ENCODE peak calls at places on chromosomes 12 and 14, in five cellular contexts. Y is Daoy; Q is cerebellar cortex; D is fibroblast of mammary gland; U is activated naive CD4-positive, alpha-beta T cell treated with anti-CD3 and anti-CD28 coated beads, Interleukin-2, amount 10 ng/mL, durations not matched to agents 7 days and 5 days. B is an unnamed sample.
A peak's percentile ranks its signal among the peaks of the same experiment; 100 is the strongest.

GRCh38 chr12:39586811-39587210 is 32.8 kb downstream of the ABCD2 start:
- DNase-seq in Y (no peak), Q (no peak), D (peak; percentile 46), U (no peak), B (no peak)

GRCh38 chr14:50704454-50705010 is 36.4 kb upstream of the SAV1 start:
- DNase-seq in Y (no peak), Q (no peak), D (no peak), U (no peak), B (no peak)

GRCh38 chr14:22185191-22185590 is 403.8 kb downstream of the DAD1 start:
- DNase-seq in Y (peak; percentile 52), Q (no peak), D (peak; percentile 42), U (no peak), B (no peak)

GRCh38 chr12:41264281-41264680 is 76.2 kb downstream of the PDZRN4 start:
- DNase-seq in Y (no peak), Q (no peak), D (peak; percentile 11), U (no peak), B (peak; percentile 29)

GRCh38 chr14:64707661-64708060 is 3.4 kb downstream of the PLEKHG3 start:
- DNase-seq in Y (peak; percentile 93), Q (no peak), D (peak; percentile 85), U (peak; percentile 39), B (peak; percentile 39)

GRCh38 chr12:132827763-132828703 is 636 bp downstream of the GOLGA3 start:
- DNase-seq in Y (peak; percentile 76), Q (no peak), D (peak; percentile 88), U (peak; percentile 46), B (peak; percentile 16)

GRCh38 chr12:120121766-120122293 is 5.3 kb upstream of the RAB35 start:
- DNase-seq in Y (no peak), Q (no peak), D (no peak), U (peak; percentile 52), B (no peak)

GRCh38 chr14:20376071-20376588 is 32.7 kb downstream of the PARP2 start:
- DNase-seq in Y (no peak), Q (no peak), D (no peak), U (no peak), B (no peak)

GRCh38 chr12:56999456-56999855 is 6.9 kb downstream of the ZBTB39 start:
- DNase-seq in Y (no peak), Q (no peak), D (no peak), U (no peak), B (no peak)

GRCh38 chr12:53785161-53785560 is 33.4 kb upstream of the CISTR start:
- DNase-seq in Y (no peak), Q (no peak), D (no peak), U (no peak), B (no peak)

GRCh38 chr14:103243764-103244737 is 90.0 kb upstream of the EIF5 start:
- DNase-seq in Y (no peak), Q (peak; percentile 55), D (no peak), U (no peak), B (no peak)

GRCh38 chr12:58919271-58920101 is 818 bp downstream of the LRIG3 start:
- DNase-seq in Y (peak; percentile 67), Q (no peak), D (peak; percentile 60), U (no peak), B (no peak)

GRCh38 chr12:101962486-101962885 is 85.1 kb downstream of the DRAM1 start:
- DNase-seq in Y (no peak), Q (no peak), D (peak; percentile 71), U (no peak), B (peak; percentile 9)

GRCh38 chr14:50736932-50737419 is 68.9 kb upstream of the SAV1 start:
- DNase-seq in Y (no peak), Q (no peak), D (no peak), U (no peak), B (no peak)

B was measured in pons.